ENCODE peak calls at places on chromosomes 5 and 9, in ten cellular contexts. X is CD4-positive, CD25-positive, alpha-beta regulatory T cell; P is IMR-90; J is tibial artery; D is spleen; N is stomach; Q is colonic mucosa; I is keratinocyte; M is GM23248; T is heart left ventricle. H is an unnamed sample. For H3K27me3 and H3K36me3, the result is how much of the 10 kb centered on the place peaks cover.

GRCh38 chr9:109875495-109875894 is 95.5 kb downstream of the PALM2AKAP2 start:
- DNase-seq in T (no peak), M (no peak), D (no peak), J (no peak), P (no peak), Q (no peak), N (no peak), X (no peak), I (no peak), H (no peak)

GRCh38 chr9:32551491-32552049 is 557 bp upstream of the SMIM27 start:
- DNase-seq in Q (peak), X (peak), D (peak), P (peak), N (no peak), I (no peak), J (no peak), T (peak), M (peak), H (peak)

GRCh38 chr5:57435701-57436134 is 46.9 kb downstream of the ACTBL2 start:
- DNase-seq in Q (peak), X (no peak), P (peak), N (peak), J (no peak), T (no peak), D (no peak), M (peak), I (no peak), H (no peak)

GRCh38 chr5:109533847-109534272 is 124.1 kb upstream of the PJA2 start:
- DNase-seq in I (no peak), N (no peak), M (peak), T (no peak), X (no peak), J (no peak), Q (no peak), D (no peak), P (no peak), H (no peak)

GRCh38 chr9:33032865-33033264 is 7.8 kb downstream of the DNAJA1 start:
- DNase-seq in T (no peak), I (no peak), J (no peak), N (no peak), P (no peak), X (no peak), D (no peak), M (no peak), Q (no peak), H (no peak)

GRCh38 chr9:89427621-89428221 is 70.2 kb downstream of the SEMA4D start:
- DNase-seq in D (peak), M (peak), Q (no peak), P (peak), X (peak), J (no peak), I (no peak), T (no peak), N (no peak), H (no peak)

GRCh38 chr5:168705321-168705720 is 126.2 kb upstream of the PANK3 start:
- DNase-seq in P (no peak), T (no peak), M (no peak), N (no peak), Q (no peak), J (no peak), X (no peak), D (no peak), I (no peak), H (no peak)

GRCh38 chr5:9947231-9947693 is 302.4 kb downstream of the ATPSCKMT start:
- DNase-seq in I (no peak), N (no peak), D (no peak), J (no peak), Q (no peak), X (no peak), M (peak), P (no peak), T (no peak), H (no peak)

GRCh38 chr9:128554155-128554862 is 1.9 kb downstream of the SPTAN1 start:
- DNase-seq in Q (peak), X (no peak), I (no peak), D (no peak), P (peak), J (peak), T (peak), N (peak), M (peak), H (no peak)

GRCh38 chr9:130321539-130321938 is 56.0 kb downstream of the HMCN2 start:
- DNase-seq in M (no peak), Q (no peak), T (no peak), N (no peak), I (no peak), X (no peak), D (no peak), J (no peak), P (no peak), H (no peak)

GRCh38 chr9:84340535-84340934 is at the start of gene SLC28A3:
- DNase-seq in N (peak), I (no peak), J (no peak), Q (peak), X (no peak), T (no peak), D (no peak), P (no peak), M (no peak), H (no peak)

DNA sequence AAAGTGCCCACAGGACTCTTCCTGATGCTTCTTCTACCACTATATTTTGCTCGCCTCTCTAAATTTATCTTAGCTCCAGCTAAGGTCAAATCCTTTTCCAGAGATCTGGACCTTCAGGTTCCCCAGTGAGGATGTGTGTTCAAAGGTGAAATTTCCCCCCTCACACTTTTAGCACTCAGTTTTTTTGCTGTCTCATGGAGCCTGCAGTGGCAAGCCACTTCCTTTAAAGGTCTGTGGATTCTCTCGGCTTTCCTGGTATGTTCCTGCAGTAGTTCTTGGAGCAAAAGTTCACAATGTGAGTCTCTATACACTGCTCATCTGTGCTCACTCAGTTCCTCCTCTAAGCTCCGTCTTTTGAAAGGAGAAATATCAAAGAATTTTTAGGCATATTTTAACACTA is 181.4 kb downstream of the LURAP1L start:
- DNase-seq in P (no peak), J (no peak), X (no peak), M (peak), I (no peak), D (no peak), Q (no peak), N (no peak), T (no peak), H (no peak)
- H3K27ac ChIP-seq in P (peak), J (peak), X (no peak), M (no peak), I (no peak), D (no peak), Q (no peak), N (no peak), T (no peak), H (no peak)

GRCh38 chr9:133643978-133644760 is 8.0 kb downstream of the DBH start:
- DNase-seq in P (no peak), D (no peak), I (no peak), J (no peak), M (no peak), X (no peak), N (no peak), Q (no peak), T (no peak), H (no peak)

GRCh38 chr9:133642708-133643361 is 6.7 kb downstream of the DBH start:
- DNase-seq in P (no peak), D (no peak), X (no peak), J (no peak), T (no peak), M (no peak), N (no peak), I (no peak), Q (no peak), H (no peak)

GRCh38 chr9:133647148-133647547 is 11.0 kb downstream of the DBH start:
- DNase-seq in X (no peak), Q (no peak), T (no peak), I (no peak), P (no peak), N (no peak), D (no peak), J (no peak), M (no peak), H (peak)

GRCh38 chr9:133643362-133643755 is 7.2 kb downstream of the DBH start:
- DNase-seq in I (no peak), Q (no peak), N (no peak), D (no peak), M (no peak), P (no peak), X (no peak), J (no peak), T (no peak), H (no peak)

GRCh38 chr9:133644968-133645765 is 9.0 kb downstream of the DBH start:
- DNase-seq in D (no peak), Q (no peak), J (no peak), P (no peak), N (no peak), X (no peak), T (no peak), M (no peak), I (no peak), H (no peak)
- H3K27me3 ChIP-seq in D (under half), Q (under half), J (half or more), P (under half), N (under half), X (under half), T (under half), M (under half), I (under half), H (under half)

GRCh38 chr5:160029540-160030139 is 20.7 kb downstream of the TTC1 start:
- DNase-seq in Q (no peak), M (no peak), X (no peak), D (no peak), I (no peak), T (no peak), P (no peak), J (no peak), N (no peak), H (no peak)
- H3K36me3 ChIP-seq in Q (under half), M (under half), X (under half), D (half or more), I (under half), T (under half), P (under half), J (under half), N (under half), H (under half)

DNA sequence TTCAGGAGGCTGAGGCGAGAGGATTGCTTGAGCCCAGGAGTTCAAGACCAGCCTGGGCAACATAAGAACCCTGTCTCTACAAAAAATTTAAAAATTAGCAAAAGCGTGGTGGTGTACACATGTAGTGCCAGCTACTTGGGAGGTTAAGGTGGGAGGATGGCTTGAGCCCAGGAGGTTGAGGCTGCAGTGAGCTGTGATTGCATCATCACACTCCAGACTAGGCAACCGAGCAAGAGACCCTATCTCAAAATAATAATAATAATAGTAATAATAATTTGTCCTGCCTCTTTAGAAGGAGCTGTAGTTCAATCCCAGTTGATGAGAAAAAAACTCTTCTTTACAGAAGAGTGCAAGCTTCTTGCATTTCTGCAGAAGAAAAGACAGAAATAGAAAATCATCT is 10.0 kb upstream of the CD74 start:
- DNase-seq in J (no peak), I (no peak), N (no peak), X (no peak), T (no peak), P (no peak), D (no peak), Q (no peak), M (no peak), H (no peak)
- H3K27ac ChIP-seq in J (no peak), I (no peak), N (no peak), X (no peak), T (no peak), P (no peak), D (peak), Q (no peak), M (no peak), H (no peak)

DNA sequence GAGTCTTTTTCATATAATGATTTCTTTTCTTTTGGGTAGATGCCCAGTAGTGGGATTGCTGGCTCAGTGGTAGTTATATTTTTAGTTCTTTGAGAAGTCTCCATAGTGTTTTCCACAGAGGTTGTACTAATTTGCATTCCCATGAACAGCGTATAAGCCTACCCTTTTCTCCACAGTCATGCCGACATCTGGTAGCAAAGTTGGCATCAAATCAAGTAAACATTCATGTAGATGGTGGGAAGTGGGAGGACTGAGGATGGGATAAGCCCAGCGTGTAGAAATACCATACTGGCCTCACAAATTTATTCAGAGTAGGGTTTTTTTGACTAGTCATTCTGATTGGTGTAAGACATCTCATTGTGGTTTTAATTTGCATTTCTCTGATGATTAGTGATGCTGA is 115.4 kb downstream of the EGFLAM start:
- DNase-seq in Q (no peak), X (no peak), N (no peak), J (no peak), I (no peak), T (no peak), M (no peak), D (no peak), P (peak), H (no peak)
- H3K27me3 ChIP-seq in Q (under half), X (under half), N (under half), J (under half), I (under half), T (under half), M (under half), D (under half), P (under half), H (under half)

GRCh38 chr5:134148986-134149539 is 27.7 kb downstream of the SKP1 start:
- DNase-seq in J (no peak), P (no peak), Q (no peak), X (no peak), I (no peak), N (no peak), T (no peak), D (no peak), M (no peak), H (no peak)

GRCh38 chr5:134151723-134152122 is 25.0 kb downstream of the SKP1 start:
- DNase-seq in P (no peak), I (no peak), Q (no peak), M (peak), J (no peak), N (no peak), T (no peak), D (no peak), X (no peak), H (no peak)

GRCh38 chr5:134153657-134154056 is 23.1 kb downstream of the SKP1 start:
- DNase-seq in D (no peak), I (no peak), T (no peak), M (no peak), P (peak), N (no peak), X (no peak), Q (no peak), J (no peak), H (no peak)

GRCh38 chr5:134149571-134150303 is 27.0 kb downstream of the SKP1 start:
- DNase-seq in J (no peak), N (peak), T (no peak), Q (no peak), X (no peak), M (peak), D (peak), I (no peak), P (peak), H (peak)

GRCh38 chr5:134153241-134153640 is 23.5 kb downstream of the SKP1 start:
- DNase-seq in T (no peak), D (no peak), P (no peak), J (no peak), N (no peak), M (no peak), I (no peak), X (no peak), Q (no peak), H (no peak)
- H3K36me3 ChIP-seq in T (half or more), D (half or more), P (under half), J (half or more), N (half or more), M (half or more), I (under half), X (half or more), Q (under half), H (half or more)

GRCh38 chr5:14243768-14244167 is 100.6 kb downstream of the TRIO start:
- DNase-seq in J (no peak), P (no peak), Q (no peak), T (no peak), I (no peak), M (peak), N (no peak), D (no peak), X (no peak), H (no peak)

GRCh38 chr5:14244721-14245518 is 101.8 kb downstream of the TRIO start:
- DNase-seq in M (no peak), X (no peak), J (no peak), N (no peak), I (no peak), D (no peak), Q (no peak), P (peak), T (no peak), H (no peak)

GRCh38 chr5:14240366-14240765 is 97.2 kb downstream of the TRIO start:
- DNase-seq in D (no peak), M (peak), Q (no peak), T (no peak), N (no peak), I (no peak), X (no peak), P (peak), J (no peak), H (no peak)

GRCh38 chr5:14242871-14243383 is 99.8 kb downstream of the TRIO start:
- DNase-seq in Q (no peak), M (no peak), J (no peak), N (no peak), I (no peak), D (no peak), P (no peak), X (no peak), T (no peak), H (no peak)

DNA sequence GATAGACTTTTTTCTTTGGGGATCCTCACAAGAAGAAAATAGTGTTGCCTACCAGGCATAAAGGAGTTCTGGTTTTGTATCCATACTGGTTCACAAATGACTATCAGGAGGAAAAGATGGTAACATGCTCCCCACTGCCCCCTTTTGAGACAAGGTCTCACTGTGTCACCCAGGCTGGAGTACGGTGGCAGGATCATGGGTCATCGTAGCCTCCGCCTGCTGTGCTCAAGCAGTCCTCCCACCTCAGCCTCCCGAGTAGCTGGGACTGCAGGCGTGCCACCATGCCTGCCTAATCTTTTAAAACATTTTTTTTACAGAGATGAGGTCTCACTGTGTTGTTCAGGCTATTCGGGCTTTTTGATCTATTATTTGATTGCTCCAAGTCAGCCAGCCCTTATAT is 99.3 kb downstream of the TRIO start:
- DNase-seq in I (no peak), D (no peak), J (no peak), X (no peak), M (no peak), T (no peak), P (no peak), N (no peak), Q (no peak), H (no peak)
- H3K27ac ChIP-seq in I (no peak), D (no peak), J (no peak), X (no peak), M (no peak), T (no peak), P (peak), N (no peak), Q (no peak), H (no peak)

DNA sequence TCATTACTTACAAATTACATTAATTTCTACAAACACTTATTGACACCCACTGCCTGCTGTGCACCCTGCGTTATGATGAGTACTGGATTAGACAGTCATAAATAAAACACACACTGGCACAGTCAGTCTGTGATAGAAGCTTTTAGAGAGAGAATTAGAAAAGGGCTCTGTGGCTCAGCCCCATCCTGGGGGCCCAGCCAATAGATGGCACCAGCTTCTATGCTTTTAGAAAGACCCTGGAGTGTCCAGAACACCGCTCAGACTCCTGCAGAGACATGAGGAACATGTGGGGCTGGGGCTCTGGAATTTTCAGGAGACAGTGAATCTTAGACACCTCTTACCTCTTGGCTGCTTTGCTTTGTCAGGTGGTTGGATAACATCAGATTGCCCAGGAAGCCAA is 61.0 kb upstream of the RAPGEF1 start:
- DNase-seq in T (no peak), J (no peak), M (no peak), D (no peak), N (no peak), X (no peak), Q (no peak), P (no peak), I (no peak), H (no peak)
- H3K27me3 ChIP-seq in T (under half), J (under half), M (under half), D (under half), N (under half), X (under half), Q (under half), P (under half), I (under half), H (under half)

GRCh38 chr5:67142816-67143215 is 53.8 kb downstream of the CD180 start:
- DNase-seq in I (no peak), X (no peak), J (no peak), N (no peak), T (peak), Q (no peak), M (no peak), D (no peak), P (no peak), H (no peak)

GRCh38 chr5:67146574-67146973 is 50.0 kb downstream of the CD180 start:
- DNase-seq in I (no peak), P (peak), J (no peak), X (no peak), D (no peak), Q (no peak), T (no peak), M (peak), N (no peak), H (no peak)

GRCh38 chr5:67141644-67142043 is 55.0 kb downstream of the CD180 start:
- DNase-seq in P (no peak), Q (no peak), D (no peak), X (no peak), I (no peak), N (no peak), M (no peak), J (no peak), T (no peak), H (no peak)

GRCh38 chr5:67144183-67144639 is 52.4 kb downstream of the CD180 start:
- DNase-seq in T (no peak), P (no peak), Q (no peak), M (no peak), J (no peak), D (no peak), X (no peak), I (no peak), N (no peak), H (no peak)

DNA sequence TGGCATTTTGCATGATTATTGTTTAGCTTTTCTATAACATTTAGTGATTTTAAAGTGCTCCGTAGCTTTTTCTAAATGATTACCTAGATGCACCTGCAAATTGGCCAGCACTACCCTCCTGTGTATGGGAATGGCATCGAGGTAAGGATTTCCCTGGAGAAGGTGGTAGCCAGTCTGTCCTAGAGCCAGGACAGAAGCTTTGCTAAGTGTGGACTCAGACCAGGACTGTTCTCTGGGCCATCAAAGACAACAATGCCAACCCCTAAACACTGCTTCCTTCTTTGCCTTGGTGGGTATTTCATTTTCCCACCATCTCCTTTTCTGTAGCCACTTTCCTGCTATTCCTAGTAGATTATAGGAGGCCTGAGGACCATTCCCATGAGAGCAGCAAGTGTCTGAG is 53.0 kb downstream of the CD180 start:
- DNase-seq in D (no peak), X (no peak), M (no peak), N (no peak), Q (no peak), J (no peak), I (no peak), T (no peak), P (no peak), H (no peak)
- H3K36me3 ChIP-seq in D (half or more), X (half or more), M (under half), N (under half), Q (under half), J (under half), I (under half), T (half or more), P (under half), H (under half)

GRCh38 chr9:86945868-86946711 is 1.2 kb downstream of the GAS1 start:
- DNase-seq in D (peak), X (peak), I (no peak), N (peak), Q (peak), J (peak), M (peak), P (peak), T (peak), H (peak)
- H3K27ac ChIP-seq in D (peak), X (no peak), I (no peak), N (peak), Q (peak), J (peak), M (peak), P (peak), T (peak), H (peak)